ENCODE peak calls at places on chromosomes 3 and 15, in eight cellular contexts. F, W, U, C, A, D, B and Z are unnamed samples.

GRCh38 chr3:37945803-37946530 is 44.6 kb upstream of the VILL start:
- DNase-seq in F (no peak), W (peak), U (no peak), C (no peak), A (no peak), D (no peak), B (peak), Z (no peak)

GRCh38 chr15:80906159-80906775 is 83.4 kb downstream of the MESD start:
- DNase-seq in F (no peak), W (no peak), U (no peak), C (no peak), A (no peak), D (no peak), B (no peak), Z (no peak)

GRCh38 chr3:182500294-182500693 is 293.0 kb upstream of the ATP11B start:
- DNase-seq in F (no peak), W (no peak), U (no peak), C (peak), A (no peak), D (peak), B (no peak), Z (no peak)

GRCh38 chr3:171860830-171861535 is 17.8 kb downstream of the TMEM212 start:
- DNase-seq in F (peak), W (peak), U (no peak), C (no peak), A (no peak), D (no peak), B (no peak), Z (no peak)

GRCh38 chr3:71400986-71401451 is 182.5 kb downstream of the FOXP1 start:
- DNase-seq in F (no peak), W (peak), U (no peak), C (no peak), A (no peak), D (no peak), B (no peak), Z (no peak)

GRCh38 chr15:35019401-35020327 is 31.6 kb upstream of the ZNF770 start:
- DNase-seq in F (peak), W (no peak), U (no peak), C (no peak), A (peak), D (no peak), B (no peak), Z (no peak)

GRCh38 chr3:187288176-187288893 is 3.2 kb downstream of the MASP1 start:
- DNase-seq in F (peak), W (no peak), U (no peak), C (no peak), A (no peak), D (no peak), B (no peak), Z (no peak)

GRCh38 chr3:129936757-129937156 is 37.8 kb upstream of the TRH start:
- DNase-seq in F (peak), W (peak), U (no peak), C (no peak), A (peak), D (peak), B (no peak), Z (no peak)

GRCh38 chr15:83837946-83838571 is 184.1 kb downstream of the ADAMTSL3 start:
- DNase-seq in F (peak), W (peak), U (peak), C (peak), A (no peak), D (peak), B (peak), Z (peak)

GRCh38 chr3:62203152-62203551 is 170.2 kb downstream of the FEZF2 start:
- DNase-seq in F (no peak), W (no peak), U (no peak), C (no peak), A (no peak), D (no peak), B (no peak), Z (no peak)

GRCh38 chr3:119630562-119631329 is 29.6 kb downstream of the POPDC2 start:
- DNase-seq in F (peak), W (peak), U (no peak), C (no peak), A (no peak), D (no peak), B (no peak), Z (no peak)

GRCh38 chr3:36362973-36363372 is 17.3 kb upstream of the STAC start:
- DNase-seq in F (no peak), W (peak), U (no peak), C (no peak), A (no peak), D (no peak), B (peak), Z (no peak)

GRCh38 chr15:68230157-68231100 is 901 bp upstream of the CLN6 start:
- DNase-seq in F (no peak), W (no peak), U (peak), C (no peak), A (no peak), D (no peak), B (no peak), Z (no peak)

GRCh38 chr15:81939604-81940440 is 106.0 kb downstream of the MEX3B start:
- DNase-seq in F (no peak), W (peak), U (peak), C (peak), A (no peak), D (no peak), B (peak), Z (peak)

GRCh38 chr3:40398346-40398745 is 11.4 kb downstream of the ENTPD3 start:
- DNase-seq in F (peak), W (no peak), U (no peak), C (no peak), A (no peak), D (no peak), B (no peak), Z (no peak)

GRCh38 chr3:41301548-41301947 is 102.2 kb downstream of the CTNNB1 start:
- DNase-seq in F (no peak), W (no peak), U (no peak), C (no peak), A (no peak), D (no peak), B (no peak), Z (no peak)

GRCh38 chr3:70737656-70738309 is 425.3 kb upstream of the MDFIC2 start:
- DNase-seq in F (no peak), W (no peak), U (no peak), C (no peak), A (peak), D (no peak), B (no peak), Z (no peak)

GRCh38 chr3:42376397-42376798 is 34.0 kb downstream of the LYZL4 start:
- DNase-seq in F (peak), W (peak), U (no peak), C (no peak), A (no peak), D (peak), B (no peak), Z (no peak)

GRCh38 chr3:159165972-159166371 is 364.1 kb downstream of the MFSD1 start:
- DNase-seq in F (no peak), W (no peak), U (no peak), C (no peak), A (no peak), D (no peak), B (no peak), Z (no peak)

GRCh38 chr15:79431636-79432344 is at the start of gene MINAR1:
- DNase-seq in F (peak), W (peak), U (peak), C (peak), A (no peak), D (peak), B (peak), Z (peak)

GRCh38 chr15:84828433-84828908 is 11.3 kb downstream of the ALPK3 start:
- DNase-seq in F (no peak), W (no peak), U (no peak), C (no peak), A (no peak), D (no peak), B (no peak), Z (no peak)

GRCh38 chr3:118932822-118933558 is 101.7 kb downstream of the IGSF11 start:
- DNase-seq in F (peak), W (no peak), U (no peak), C (no peak), A (no peak), D (peak), B (no peak), Z (no peak)

GRCh38 chr15:92803852-92804609 is 96.1 kb upstream of the CHD2 start:
- DNase-seq in F (peak), W (peak), U (peak), C (no peak), A (peak), D (no peak), B (peak), Z (peak)

GRCh38 chr3:177464392-177465225 is 267.3 kb upstream of the TBL1XR1 start:
- DNase-seq in F (no peak), W (no peak), U (no peak), C (no peak), A (no peak), D (no peak), B (no peak), Z (no peak)

GRCh38 chr15:93018574-93018973 is 70.4 kb downstream of the RGMA start:
- DNase-seq in F (no peak), W (no peak), U (no peak), C (no peak), A (no peak), D (no peak), B (no peak), Z (no peak)

GRCh38 chr15:62492900-62493299 is 327.8 kb upstream of the C2CD4B start:
- DNase-seq in F (no peak), W (no peak), U (no peak), C (no peak), A (no peak), D (no peak), B (no peak), Z (no peak)

GRCh38 chr15:93803406-93803805 is 428.0 kb upstream of the MCTP2 start:
- DNase-seq in F (no peak), W (no peak), U (no peak), C (no peak), A (no peak), D (no peak), B (no peak), Z (no peak)

GRCh38 chr3:53072653-53073552 is 27.0 kb upstream of the SFMBT1 start:
- DNase-seq in F (peak), W (peak), U (peak), C (peak), A (peak), D (peak), B (peak), Z (peak)

GRCh38 chr3:147298511-147298982 is 107.8 kb downstream of the ZIC4 start:
- DNase-seq in F (no peak), W (peak), U (no peak), C (no peak), A (no peak), D (no peak), B (peak), Z (no peak)

GRCh38 chr15:55824857-55825613 is 82.1 kb upstream of the PRTG start:
- DNase-seq in F (no peak), W (no peak), U (no peak), C (no peak), A (no peak), D (no peak), B (no peak), Z (no peak)

GRCh38 chr15:55829826-55830225 is 86.9 kb upstream of the PRTG start:
- DNase-seq in F (no peak), W (no peak), U (no peak), C (no peak), A (no peak), D (no peak), B (no peak), Z (no peak)

GRCh38 chr15:55827965-55828364 is 85.0 kb upstream of the PRTG start:
- DNase-seq in F (no peak), W (no peak), U (no peak), C (no peak), A (no peak), D (no peak), B (no peak), Z (no peak)

GRCh38 chr15:55823699-55824098 is 80.7 kb upstream of the PRTG start:
- DNase-seq in F (no peak), W (no peak), U (no peak), C (no peak), A (no peak), D (no peak), B (no peak), Z (no peak)

DNA sequence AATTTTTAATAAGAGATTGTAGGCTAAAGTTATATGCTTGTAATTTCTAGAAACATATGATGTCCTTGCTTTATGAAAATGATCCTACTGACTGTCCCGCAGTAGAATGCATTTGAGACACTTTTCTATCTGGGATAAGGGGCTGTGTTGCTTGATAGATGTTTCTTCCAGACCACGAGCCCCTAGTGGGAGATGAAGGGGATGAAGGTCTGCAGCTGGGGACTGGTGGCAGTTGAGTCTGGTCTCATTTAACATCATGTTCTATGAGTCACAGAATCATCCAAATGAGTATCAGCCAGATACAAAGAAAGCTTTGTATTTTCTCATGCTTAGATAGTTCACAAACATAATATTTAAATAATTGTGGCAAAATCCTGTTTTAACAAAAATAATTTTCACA is 84.3 kb upstream of the PRTG start:
- DNase-seq in F (no peak), W (peak), U (no peak), C (no peak), A (no peak), D (no peak), B (no peak), Z (no peak)
- TF ChIP-seq CTCF in F (no peak), W (peak), U (no peak), C (no peak), A (no peak), D (no peak), B (no peak), Z (no peak)

DNA sequence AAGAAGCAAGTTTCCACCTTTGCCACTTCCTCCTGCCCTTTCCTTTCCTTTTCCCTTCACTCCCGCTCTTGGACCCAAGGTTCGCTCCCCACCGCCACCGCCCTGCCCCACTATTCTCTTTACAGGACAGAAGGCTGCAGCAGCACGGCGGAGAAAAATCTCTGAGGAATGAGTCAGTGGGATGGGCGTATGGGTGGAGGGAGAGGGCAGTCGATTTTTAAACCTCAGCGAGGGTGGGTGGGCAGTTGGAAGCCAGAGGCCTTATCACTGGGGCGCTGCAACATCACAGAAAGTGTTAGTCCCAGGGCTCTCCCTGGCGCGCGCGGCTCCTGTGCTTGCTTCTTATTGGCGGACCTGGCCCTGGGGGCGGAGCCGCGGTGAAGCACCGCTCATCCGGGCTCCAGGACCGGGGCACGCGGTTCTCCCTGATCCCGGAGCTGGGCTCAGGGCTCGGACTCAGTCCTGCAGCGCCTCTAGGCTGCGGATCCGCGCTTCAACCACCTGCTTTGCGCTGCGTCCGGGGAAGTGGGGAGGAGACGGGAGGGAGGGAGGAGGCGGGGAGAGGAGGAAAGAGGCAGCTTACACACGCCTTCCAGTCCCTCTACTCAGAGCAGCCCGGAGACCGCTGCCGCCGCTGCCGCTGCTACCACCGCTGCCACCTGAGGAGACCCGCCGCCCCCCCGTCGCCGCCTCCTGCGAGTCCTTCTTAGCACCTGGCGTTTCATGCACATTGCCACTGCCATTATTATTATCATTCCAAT is at the start of gene ALCAM:
- DNase-seq in F (peak), W (peak), U (peak), C (peak), A (peak), D (peak), B (peak), Z (peak)
- TF ChIP-seq CTCF in F (peak), W (peak), U (peak), C (peak), A (peak), D (peak), B (peak), Z (peak)

DNA sequence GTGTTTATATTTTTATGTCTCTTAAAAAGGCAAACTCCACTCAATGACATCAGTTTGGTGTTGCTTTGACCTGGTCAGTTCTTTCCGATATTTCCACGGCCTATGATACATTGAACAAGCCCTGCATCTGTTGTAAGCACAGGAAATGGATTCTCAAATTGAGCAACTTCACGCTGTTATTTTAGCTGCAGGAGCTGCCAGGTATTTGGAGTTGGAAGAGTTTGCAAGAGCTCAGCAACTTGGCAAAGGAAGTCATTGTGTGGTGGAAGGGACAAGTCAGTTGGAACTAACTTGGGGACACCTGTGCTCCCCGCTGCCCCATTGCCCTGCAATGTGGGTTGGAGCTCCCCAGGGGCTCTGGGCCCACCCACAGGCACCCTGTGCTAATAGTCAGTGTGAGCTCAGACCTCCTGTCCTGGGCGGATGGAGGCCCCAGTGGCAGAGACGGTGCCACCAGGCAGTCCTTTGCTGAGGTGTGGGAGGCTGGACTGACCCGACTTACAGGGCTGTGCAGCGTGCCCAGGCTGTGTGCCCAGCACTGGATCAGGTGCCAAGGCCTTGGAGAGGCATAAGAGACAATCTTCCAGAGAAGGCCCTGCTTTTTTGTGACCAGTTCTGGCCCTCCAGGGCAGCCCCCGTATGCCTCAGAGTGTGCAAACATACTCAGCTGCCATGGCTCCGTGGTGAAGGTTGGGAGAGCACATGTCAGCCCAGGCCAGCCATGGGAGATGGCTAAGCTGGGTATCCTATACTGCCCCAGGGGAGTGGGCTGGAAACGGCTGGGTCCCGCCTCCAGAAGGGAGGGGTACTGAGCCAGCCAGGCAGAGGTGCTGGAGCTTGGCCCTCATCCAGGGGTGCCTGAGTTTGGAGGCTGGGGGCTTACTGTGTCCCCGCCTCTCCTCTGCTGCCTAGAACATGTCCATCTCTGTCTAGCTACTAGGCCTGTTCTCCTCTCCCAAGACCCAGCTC is 43.5 kb downstream of the KY start:
- DNase-seq in F (no peak), W (no peak), U (no peak), C (no peak), A (peak), D (no peak), B (no peak), Z (no peak)
- TF ChIP-seq CTCF in F (no peak), W (no peak), U (no peak), C (no peak), A (no peak), D (no peak), B (no peak), Z (no peak)

GRCh38 chr3:188305220-188305619 is 151.3 kb downstream of the LPP start:
- DNase-seq in F (no peak), W (no peak), U (no peak), C (no peak), A (no peak), D (no peak), B (no peak), Z (no peak)
- TF ChIP-seq CTCF in F (no peak), W (no peak), U (no peak), C (no peak), A (no peak), D (no peak), B (no peak), Z (no peak)

GRCh38 chr3:132261501-132261900 is 55.7 kb upstream of the ACP3 start:
- DNase-seq in F (no peak), W (no peak), U (no peak), C (no peak), A (no peak), D (no peak), B (no peak), Z (no peak)

GRCh38 chr3:132254076-132254755 is 63.0 kb upstream of the ACP3 start:
- DNase-seq in F (no peak), W (no peak), U (no peak), C (no peak), A (no peak), D (no peak), B (no peak), Z (no peak)

GRCh38 chr3:132253262-132253878 is 63.8 kb upstream of the ACP3 start:
- DNase-seq in F (peak), W (peak), U (peak), C (peak), A (peak), D (no peak), B (peak), Z (peak)

GRCh38 chr3:132255041-132255745 is 62.0 kb upstream of the ACP3 start:
- DNase-seq in F (no peak), W (peak), U (no peak), C (no peak), A (no peak), D (no peak), B (no peak), Z (no peak)

DNA sequence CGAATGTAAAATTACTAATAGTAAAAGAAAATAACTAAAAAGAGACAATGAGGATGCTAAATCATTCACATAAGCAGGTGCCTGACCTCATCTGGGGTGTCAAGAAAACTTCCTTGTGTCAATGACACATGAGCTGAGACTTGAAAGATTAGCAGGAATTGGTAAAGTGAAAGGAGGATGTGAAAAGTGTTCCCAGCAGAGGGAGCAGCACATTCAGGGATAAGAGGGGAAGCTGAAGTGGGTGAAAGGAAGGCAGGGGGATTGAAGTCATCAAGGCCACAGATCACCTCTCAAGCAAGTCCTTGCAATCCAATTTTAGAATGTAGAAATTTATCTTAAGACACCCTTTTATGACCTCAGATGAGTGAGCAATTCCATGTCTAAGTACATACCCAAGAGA is 60.2 kb upstream of the ACP3 start:
- DNase-seq in F (peak), W (peak), U (no peak), C (peak), A (peak), D (no peak), B (no peak), Z (no peak)
- TF ChIP-seq CTCF in F (peak), W (peak), U (no peak), C (peak), A (peak), D (peak), B (peak), Z (peak)